ENCODE peak calls at places on chromosomes 5 and 9, in nine cellular contexts. R, K, F, Y, A, M, U, P and B are unnamed samples.

GRCh38 chr5:172147857-172148256 is 40.2 kb downstream of the STK10 start:
- DNase-seq in R (no peak), Y (no peak), U (no peak), P (no peak), M (no peak), F (no peak), A (no peak), K (no peak), B (no peak)

GRCh38 chr5:113092683-113093082 is 116.1 kb downstream of the DCP2 start:
- DNase-seq in M (no peak), U (no peak), K (no peak), R (no peak), P (peak; percentile 38), Y (no peak), A (no peak), F (no peak), B (peak; percentile 50)

GRCh38 chr9:38026021-38026809 is 42.8 kb downstream of the SHB start:
- DNase-seq in M (no peak), R (no peak), P (peak; percentile 98), A (no peak), U (no peak), Y (peak; percentile 98), K (no peak), F (no peak), B (peak; percentile 83)

GRCh38 chr5:122311888-122312669 is at the start of gene SNCAIP:
- DNase-seq in F (no peak), K (no peak), A (peak; percentile 59), M (no peak), R (no peak), U (peak; percentile 59), P (peak; percentile 59), Y (peak; percentile 64), B (peak; percentile 43)

GRCh38 chr5:71587709-71588532 is 781 bp downstream of the MCCC2 start:
- DNase-seq in R (no peak), Y (no peak), A (no peak), U (no peak), M (no peak), P (no peak), F (no peak), K (no peak), B (no peak)

GRCh38 chr9:135905380-135906282 is 1.7 kb downstream of the CAMSAP1 start:
- DNase-seq in R (peak; percentile 14), K (no peak), A (peak; percentile 39), F (no peak), P (peak; percentile 43), M (peak; percentile 25), U (no peak), Y (peak; percentile 38), B (peak; percentile 76)

GRCh38 chr5:73437126-73438047 is 11.2 kb downstream of the FOXD1 start:
- DNase-seq in U (no peak), K (no peak), A (no peak), Y (peak; percentile 67), F (no peak), P (peak; percentile 76), M (no peak), R (no peak), B (peak; percentile 88)

GRCh38 chr5:137075163-137075970 is 423.8 kb downstream of the SPOCK1 start:
- DNase-seq in Y (peak; percentile 9), P (peak; percentile 61), R (no peak), M (no peak), U (peak; percentile 39), F (peak; percentile 31), A (peak; percentile 74), K (no peak), B (peak; percentile 93)

GRCh38 chr9:75197521-75197920 is 109.2 kb downstream of the OSTF1 start:
- DNase-seq in R (no peak), A (no peak), Y (no peak), U (no peak), F (no peak), P (peak; percentile 2), M (no peak), K (no peak), B (no peak)

GRCh38 chr5:121949885-121950284 is 11.9 kb upstream of the SRFBP1 start:
- DNase-seq in A (no peak), U (peak; percentile 30), P (peak; percentile 49), R (no peak), M (no peak), F (peak; percentile 16), Y (peak; percentile 60), K (no peak), B (peak; percentile 50)

GRCh38 chr5:147482426-147483196 is 27.3 kb downstream of the DPYSL3 start:
- DNase-seq in R (no peak), P (no peak), F (no peak), A (no peak), Y (no peak), K (no peak), U (no peak), M (no peak), B (no peak)

GRCh38 chr5:112390327-112390726 is 28.8 kb downstream of the EPB41L4A start:
- DNase-seq in P (no peak), Y (no peak), U (no peak), F (no peak), A (peak; percentile 56), K (no peak), M (no peak), R (no peak), B (no peak)

GRCh38 chr9:91433180-91433579 is 9.5 kb upstream of the NFIL3 start:
- DNase-seq in P (peak; percentile 89), F (peak; percentile 58), Y (peak; percentile 98), M (no peak), A (no peak), U (no peak), R (no peak), K (peak; percentile 50), B (peak; percentile 92)